ENCODE peak calls at places on chromosomes 2 and 18, in seven cellular contexts. N is effector CD4-positive, alpha-beta T cell; A is NCI-H1092 treated with DMSO at 0.1 percent for 48 hours; H is GM20000; Q is stimulated activated CD4-positive, alpha-beta T cell treated with anti-CD3 and anti-CD28 coated beads, Interleukin-2, amount 100 ng/mL, for 24 hours; P is astrocyte; W is AG09309. V is an unnamed sample.

GRCh38 chr2:216474925-216475670 is 23.5 kb upstream of the RPL37A start:
- DNase-seq in Q (peak), H (peak), N (no peak), W (no peak), A (no peak), P (no peak), V (no peak)

GRCh38 chr2:195710407-195710806 is 53.4 kb downstream of the SLC39A10 start:
- DNase-seq in A (no peak), W (peak), P (peak), H (no peak), Q (no peak), N (no peak), V (no peak)

GRCh38 chr2:119476301-119477117 is 44.9 kb downstream of the TMEM37 start:
- DNase-seq in P (peak), N (no peak), W (no peak), A (peak), H (peak), Q (peak), V (peak)

GRCh38 chr2:206274434-206275273 is at the start of gene ZDBF2:
- DNase-seq in N (peak), P (peak), W (no peak), H (peak), Q (peak), A (peak), V (peak)

GRCh38 chr2:24245986-24246779 is 71.3 kb downstream of the FAM228A start:
- DNase-seq in N (no peak), A (no peak), Q (no peak), W (no peak), P (peak), H (no peak), V (no peak)

GRCh38 chr2:8636691-8637636 is 44.9 kb upstream of the ID2 start:
- DNase-seq in H (no peak), W (no peak), P (peak), A (peak), N (no peak), Q (no peak), V (no peak)

GRCh38 chr2:219511547-219512325 is 2.5 kb upstream of the ASIC4 start:
- DNase-seq in W (no peak), Q (no peak), N (no peak), H (no peak), P (no peak), A (peak), V (no peak)

GRCh38 chr2:211846031-211846400 is 692.6 kb downstream of the ERBB4 start:
- DNase-seq in H (no peak), W (no peak), A (no peak), P (no peak), Q (no peak), N (no peak), V (no peak)

GRCh38 chr2:190533968-190534309 is 583 bp downstream of the NEMP2 start:
- DNase-seq in W (no peak), H (peak), N (peak), A (no peak), Q (peak), P (no peak), V (no peak)

GRCh38 chr2:239318790-239319189 is 82.0 kb downstream of the HDAC4 start:
- DNase-seq in A (no peak), H (no peak), W (no peak), P (no peak), N (no peak), Q (no peak), V (no peak)

GRCh38 chr2:26536371-26537068 is 58.6 kb upstream of the OTOF start:
- DNase-seq in W (no peak), N (no peak), A (no peak), P (no peak), H (no peak), Q (no peak), V (no peak)

GRCh38 chr2:216685327-216685875 is 9.9 kb downstream of the IGFBP5 start:
- DNase-seq in N (no peak), H (no peak), Q (no peak), P (no peak), W (no peak), A (no peak), V (no peak)

GRCh38 chr18:11860594-11861450 is 9.6 kb downstream of the CHMP1B start:
- DNase-seq in Q (no peak), W (no peak), H (no peak), N (no peak), A (no peak), P (no peak), V (no peak)

GRCh38 chr2:30789670-30790210 is 17.5 kb downstream of the CAPN13 start:
- DNase-seq in W (no peak), N (no peak), H (no peak), P (no peak), Q (no peak), A (no peak), V (no peak)

V was measured in SK-N-DZ.